ENCODE peak calls at places on chromosomes 6 and 20, in six cellular contexts. I, A, O, Z, B and G are unnamed samples.

GRCh38 chr20:63618291-63618980 is 8.5 kb downstream of the GMEB2 start:
- DNase-seq in A (no peak), Z (no peak), I (no peak), B (no peak), O (no peak), G (no peak)

GRCh38 chr6:43192911-43193310 is 10.9 kb downstream of the CUL9 start:
- DNase-seq in Z (no peak), I (no peak), B (no peak), O (no peak), A (no peak), G (no peak)

GRCh38 chr6:19690676-19691075 is 146.5 kb upstream of the ID4 start:
- DNase-seq in Z (no peak), B (no peak), A (no peak), O (no peak), I (no peak), G (no peak)

GRCh38 chr20:44963325-44964215 is 2.7 kb upstream of the STK4 start:
- DNase-seq in A (no peak), I (no peak), B (no peak), Z (no peak), O (no peak), G (peak)

GRCh38 chr6:169019727-169020491 is 233.7 kb downstream of the THBS2 start:
- DNase-seq in O (peak), B (no peak), I (peak), A (no peak), Z (no peak), G (no peak)

GRCh38 chr6:105985816-105986632 is 100.1 kb upstream of the PRDM1 start:
- DNase-seq in B (peak), O (peak), Z (no peak), I (no peak), A (no peak), G (no peak)

GRCh38 chr6:121242386-121242785 is 91.9 kb downstream of the TBC1D32 start:
- DNase-seq in B (no peak), I (no peak), Z (no peak), O (no peak), A (no peak), G (no peak)

GRCh38 chr6:54907316-54907715 is 60.7 kb downstream of the FAM83B start:
- DNase-seq in B (no peak), O (no peak), A (no peak), I (no peak), Z (no peak), G (peak)

GRCh38 chr20:10217517-10218410 is 866 bp upstream of the SNAP25 start:
- DNase-seq in B (peak), O (peak), Z (no peak), I (peak), A (peak), G (no peak)

GRCh38 chr20:53917145-53918009 is 153.0 kb downstream of the BCAS1 start:
- DNase-seq in A (peak), Z (no peak), O (peak), I (no peak), B (no peak), G (peak)

GRCh38 chr20:46012926-46013825 is 4.5 kb downstream of the MMP9 start:
- DNase-seq in O (no peak), B (no peak), I (no peak), Z (no peak), A (no peak), G (no peak)

GRCh38 chr20:45410887-45411286 is 2.8 kb downstream of the DBNDD2 start:
- DNase-seq in Z (no peak), B (no peak), A (no peak), O (no peak), I (no peak), G (no peak)

GRCh38 chr6:41406821-41407787 is 71.7 kb downstream of the NCR2 start:
- DNase-seq in O (peak), Z (no peak), I (no peak), B (no peak), A (no peak), G (no peak)

GRCh38 chr6:152893187-152893586 is 89.7 kb downstream of the FBXO5 start:
- DNase-seq in Z (no peak), B (no peak), I (no peak), O (no peak), A (no peak), G (no peak)

GRCh38 chr6:157488635-157489226 is 107.7 kb downstream of the ZDHHC14 start:
- DNase-seq in A (no peak), I (no peak), B (no peak), O (peak), Z (no peak), G (no peak)

GRCh38 chr6:130293800-130294199 is 71.0 kb upstream of the SAMD3 start:
- DNase-seq in B (peak), O (peak), A (peak), I (peak), Z (no peak), G (peak)

GRCh38 chr20:23061262-23061661 is 11.8 kb upstream of the THBD start:
- DNase-seq in Z (no peak), A (no peak), O (no peak), B (no peak), I (no peak), G (no peak)

GRCh38 chr6:29943053-29943966 is 978 bp downstream of the HLA-A start:
- DNase-seq in I (no peak), Z (no peak), A (no peak), B (no peak), O (peak), G (peak)

GRCh38 chr6:29941476-29941875 is 856 bp upstream of the HLA-A start:
- DNase-seq in I (no peak), B (no peak), A (no peak), O (no peak), Z (no peak), G (no peak)

GRCh38 chr6:29941006-29941405 is 1.3 kb upstream of the HLA-A start:
- DNase-seq in A (no peak), Z (no peak), O (no peak), B (no peak), I (no peak), G (no peak)

GRCh38 chr6:29941916-29942274 is 437 bp upstream of the HLA-A start:
- DNase-seq in B (no peak), O (no peak), I (no peak), Z (no peak), A (no peak), G (no peak)

DNA sequence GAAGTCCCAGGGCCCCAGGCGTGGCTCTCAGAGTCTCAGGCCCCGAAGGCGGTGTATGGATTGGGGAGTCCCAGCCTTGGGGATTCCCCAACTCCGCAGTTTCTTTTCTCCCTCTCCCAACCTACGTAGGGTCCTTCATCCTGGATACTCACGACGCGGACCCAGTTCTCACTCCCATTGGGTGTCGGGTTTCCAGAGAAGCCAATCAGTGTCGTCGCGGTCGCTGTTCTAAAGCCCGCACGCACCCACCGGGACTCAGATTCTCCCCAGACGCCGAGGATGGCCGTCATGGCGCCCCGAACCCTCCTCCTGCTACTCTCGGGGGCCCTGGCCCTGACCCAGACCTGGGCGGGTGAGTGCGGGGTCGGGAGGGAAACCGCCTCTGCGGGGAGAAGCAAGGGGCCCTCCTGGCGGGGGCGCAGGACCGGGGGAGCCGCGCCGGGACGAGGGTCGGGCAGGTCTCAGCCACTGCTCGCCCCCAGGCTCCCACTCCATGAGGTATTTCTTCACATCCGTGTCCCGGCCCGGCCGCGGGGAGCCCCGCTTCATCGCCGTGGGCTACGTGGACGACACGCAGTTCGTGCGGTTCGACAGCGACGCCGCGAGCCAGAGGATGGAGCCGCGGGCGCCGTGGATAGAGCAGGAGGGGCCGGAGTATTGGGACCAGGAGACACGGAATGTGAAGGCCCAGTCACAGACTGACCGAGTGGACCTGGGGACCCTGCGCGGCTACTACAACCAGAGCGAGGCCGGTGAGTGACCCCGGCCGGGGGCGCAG is at the start of gene HLA-A:
- DNase-seq in B (peak), I (peak), A (peak), Z (peak), O (peak), G (peak)
- TF ChIP-seq CTCF in B (no peak), I (no peak), A (peak), Z (no peak), O (no peak), G (no peak)

GRCh38 chr20:3473944-3474343 is 3.1 kb downstream of the ATRN start:
- DNase-seq in Z (no peak), A (no peak), O (no peak), B (no peak), I (no peak), G (peak)
- H3K4me3 ChIP-seq in Z (no peak), A (no peak), O (no peak), B (no peak), I (no peak), G (no peak)

DNA sequence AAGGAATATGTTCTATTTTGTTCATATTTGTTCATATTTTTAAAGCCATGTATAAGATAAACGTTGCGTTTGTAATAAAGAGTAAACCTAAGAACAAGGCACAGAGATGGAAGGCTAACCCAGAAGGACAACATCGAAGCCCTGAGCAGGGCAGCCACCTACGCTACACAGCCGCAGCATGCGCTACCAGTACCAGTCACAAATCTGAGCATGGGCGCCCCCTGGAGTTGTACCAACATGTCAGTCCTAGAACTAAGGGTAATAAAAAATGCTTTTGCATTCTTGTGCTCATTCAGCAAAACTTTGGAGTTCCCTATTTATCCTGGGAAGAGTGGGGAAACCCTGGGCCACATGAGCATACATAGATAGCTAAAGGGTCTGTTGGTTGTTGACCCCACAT is 70.6 kb downstream of the PLEKHG1 start:
- DNase-seq in Z (no peak), A (no peak), O (no peak), I (no peak), B (no peak), G (no peak)
- TF ChIP-seq CTCF in Z (no peak), A (no peak), O (peak), I (no peak), B (no peak), G (no peak)

DNA sequence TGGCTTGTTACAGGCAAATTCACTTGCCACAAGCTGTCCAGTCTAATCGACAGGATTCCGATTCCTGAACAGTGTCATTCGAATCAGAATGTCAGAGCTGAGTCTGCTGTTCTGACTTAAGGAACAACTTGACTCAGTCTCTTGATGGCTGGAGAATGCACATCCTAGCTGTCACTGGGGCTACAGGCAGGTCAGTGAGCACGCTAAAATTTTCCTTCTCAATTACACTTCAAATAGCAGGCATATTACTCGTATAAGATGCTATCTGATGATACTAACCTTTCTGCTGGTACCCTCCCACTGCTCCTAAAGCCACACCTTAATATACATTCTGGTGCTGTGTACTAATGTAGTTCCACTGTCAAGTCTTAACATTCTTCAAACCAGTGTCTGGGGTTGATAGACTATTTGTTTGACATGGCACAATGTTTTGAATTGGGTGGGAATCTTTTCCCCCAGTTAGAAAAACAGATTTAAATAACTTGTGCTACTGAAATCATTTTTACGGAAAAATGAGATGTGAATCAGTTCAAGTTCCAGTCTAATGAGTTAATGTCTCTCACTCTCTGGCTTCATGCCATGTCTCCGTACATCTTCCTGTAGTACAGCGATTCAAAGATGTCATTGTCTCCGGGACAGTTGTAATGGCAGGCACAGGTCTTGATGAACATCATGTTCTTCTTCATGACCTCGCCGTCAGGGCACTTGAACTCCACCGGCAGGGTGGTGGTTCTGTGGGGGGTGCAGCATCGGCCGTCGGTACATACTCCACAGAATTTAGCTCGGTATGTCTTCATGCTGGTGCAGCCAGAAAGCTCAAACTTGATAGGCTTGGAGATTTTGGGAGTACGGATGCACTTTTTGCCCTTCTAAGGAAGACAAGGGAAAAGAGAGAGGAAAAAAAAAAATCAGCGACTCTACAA is 2.2 kb downstream of the CCN2 start:
- DNase-seq in O (no peak), A (peak), Z (no peak), I (peak), B (peak), G (no peak)
- H3K4me3 ChIP-seq in O (peak), A (peak), Z (peak), I (peak), B (no peak), G (no peak)

GRCh38 chr6:101393291-101394251 is at the start of gene GRIK2:
- DNase-seq in Z (no peak), A (peak), B (peak), I (no peak), O (peak), G (peak)
- TF ChIP-seq CTCF in Z (no peak), A (peak), B (peak), I (peak), O (peak), G (no peak)

DNA sequence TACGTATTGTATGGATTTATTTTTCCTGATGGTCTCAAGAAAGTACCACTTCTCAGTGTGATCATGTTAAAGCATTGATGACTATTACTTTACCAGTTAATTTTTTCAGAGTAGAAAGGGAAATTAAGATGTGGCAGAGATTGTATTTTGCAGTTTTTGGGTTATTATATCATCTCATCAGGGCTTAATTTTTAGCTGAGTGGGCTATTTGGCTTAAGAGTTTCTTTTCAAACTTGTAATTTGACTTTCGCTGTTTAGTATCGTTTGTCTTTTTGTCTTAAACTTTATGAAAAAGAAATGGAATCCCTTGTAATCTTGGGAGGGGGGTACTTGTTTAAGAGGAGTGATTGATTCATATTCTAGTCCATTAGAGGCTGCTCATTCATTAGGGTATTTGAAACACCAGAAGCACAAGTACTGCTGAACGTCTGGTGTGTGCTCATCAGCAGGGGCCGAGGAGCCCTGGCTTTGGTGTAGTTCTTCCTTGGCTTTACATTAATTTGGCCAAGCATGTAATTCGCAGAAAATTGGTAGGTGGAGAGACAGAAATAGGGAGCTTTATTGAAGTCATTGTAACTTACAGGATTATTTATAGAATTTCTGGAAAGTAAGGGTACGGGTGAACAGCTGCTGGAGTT is 112.4 kb downstream of the TIAM2 start:
- DNase-seq in O (no peak), B (no peak), Z (no peak), A (no peak), I (no peak), G (no peak)
- H3K4me3 ChIP-seq in O (no peak), B (no peak), Z (no peak), A (no peak), I (no peak), G (no peak)

DNA sequence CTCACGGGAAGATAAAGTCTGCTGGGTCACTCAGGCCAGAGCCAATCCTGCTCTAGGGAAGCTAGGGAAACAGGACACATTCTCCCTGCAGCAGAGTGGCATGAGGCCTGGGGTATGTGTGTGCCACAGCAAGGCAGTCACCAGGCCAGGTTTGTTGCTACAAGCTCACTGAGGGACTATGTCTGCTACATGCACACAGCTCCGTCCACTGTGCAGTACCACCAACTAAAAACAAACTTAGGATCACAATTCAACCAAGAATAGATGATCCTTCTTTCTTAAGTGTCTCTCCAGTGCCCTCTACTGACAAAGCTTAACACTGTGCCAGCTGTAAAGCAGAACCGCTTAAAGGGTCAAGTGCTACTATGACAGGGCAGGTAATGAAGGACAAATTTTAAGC is 192.5 kb downstream of the PTPRK start:
- DNase-seq in Z (no peak), B (peak), I (no peak), A (no peak), O (peak), G (peak)
- TF ChIP-seq CTCF in Z (no peak), B (peak), I (peak), A (peak), O (peak), G (peak)

GRCh38 chr6:36387440-36388303 is at the start of gene ETV7:
- DNase-seq in B (peak), I (no peak), O (peak), A (no peak), Z (no peak), G (peak)

GRCh38 chr6:36383608-36384007 is 3.9 kb downstream of the ETV7 start:
- DNase-seq in A (no peak), B (no peak), O (no peak), Z (no peak), I (no peak), G (no peak)

GRCh38 chr6:36389353-36389752 is 1.9 kb upstream of the ETV7 start:
- DNase-seq in Z (no peak), A (no peak), I (no peak), B (no peak), O (no peak), G (no peak)

GRCh38 chr6:36384095-36384494 is 3.4 kb downstream of the ETV7 start:
- DNase-seq in I (no peak), Z (no peak), O (no peak), A (no peak), B (no peak), G (no peak)

GRCh38 chr6:36386495-36387439 is 702 bp downstream of the ETV7 start:
- DNase-seq in I (no peak), Z (no peak), O (peak), A (peak), B (no peak), G (no peak)
- H3K4me3 ChIP-seq in I (peak), Z (peak), O (peak), A (peak), B (peak), G (peak)